ENCODE peak calls at places on chromosomes 1 and 21, in four cellular contexts. O is activated CD8-positive, alpha-beta memory T cell treated with anti-CD3 and anti-CD28 coated beads, Interleukin-2, amount 10 ng/mL, durations not matched to agents 7 days and 5 days; U is NCI-H748 treated with DMSO at 0.1 percent for 48 hours; D is head of caudate nucleus. F is an unnamed sample.

GRCh38 chr1:77756052-77756754 is 3.4 kb downstream of the USP33 start:
- DNase-seq in O (no peak), U (no peak), D (no peak), F (no peak)

GRCh38 chr1:202122639-202123335 is at the start of gene GPR37L1:
- DNase-seq in O (no peak), U (no peak), D (peak; percentile 95), F (peak; percentile 79)

GRCh38 chr1:226738421-226738994 is 574 bp downstream of the ITPKB start:
- DNase-seq in O (peak; percentile 63), U (no peak), D (peak; percentile 75), F (peak; percentile 50)

GRCh38 chr1:1302006-1302430 is 5.7 kb downstream of the ACAP3 start:
- DNase-seq in O (no peak), U (no peak), D (no peak), F (no peak)

GRCh38 chr1:10768552-10768951 is 27.9 kb downstream of the CASZ1 start:
- DNase-seq in O (no peak), U (no peak), D (no peak), F (no peak)

GRCh38 chr1:94044290-94044790 is 76.6 kb downstream of the ABCA4 start:
- DNase-seq in O (no peak), U (no peak), D (peak; percentile 49), F (peak; percentile 81)

GRCh38 chr1:32345289-32345827 is 9.3 kb upstream of the MARCKSL1 start:
- DNase-seq in O (no peak), U (no peak), D (no peak), F (peak; percentile 28)

GRCh38 chr1:10779201-10779600 is 17.2 kb downstream of the CASZ1 start:
- DNase-seq in O (no peak), U (no peak), D (peak; percentile 79), F (peak; percentile 90)

GRCh38 chr1:119874186-119874585 is 22.1 kb downstream of the ADAM30 start:
- DNase-seq in O (no peak), U (no peak), D (no peak), F (no peak)

GRCh38 chr1:86714159-86714558 is 9.8 kb downstream of the SH3GLB1 start:
- DNase-seq in O (no peak), U (no peak), D (no peak), F (no peak)

GRCh38 chr1:240237305-240237721 is 145.6 kb downstream of the FMN2 start:
- DNase-seq in O (no peak), U (no peak), D (no peak), F (no peak)

GRCh38 chr1:5475572-5475971 is 516.7 kb downstream of the NPHP4 start:
- DNase-seq in O (no peak), U (no peak), D (no peak), F (no peak)

GRCh38 chr21:17461582-17461981 is 51.3 kb upstream of the CXADR start:
- DNase-seq in O (no peak), U (no peak), D (no peak), F (peak; percentile 7)

GRCh38 chr1:157367870-157368269 is 184.4 kb downstream of the FCRL5 start:
- DNase-seq in O (no peak), U (no peak), D (no peak), F (no peak)

GRCh38 chr1:162283657-162284056 is 93.0 kb downstream of the SPATA46 start:
- DNase-seq in O (no peak), U (no peak), D (no peak), F (no peak)

GRCh38 chr1:219317762-219318353 is 144.2 kb downstream of the LYPLAL1 start:
- DNase-seq in O (no peak), U (no peak), D (no peak), F (peak; percentile 31)

GRCh38 chr1:19799877-19800804 is at the start of gene TMCO4:
- DNase-seq in O (peak; percentile 68), U (no peak), D (peak; percentile 49), F (peak; percentile 49)

GRCh38 chr1:43134068-43134467 is 38.0 kb downstream of the EBNA1BP2 start:
- DNase-seq in O (no peak), U (no peak), D (no peak), F (no peak)

GRCh38 chr1:159594581-159594980 is 7.0 kb downstream of the APCS start:
- DNase-seq in O (no peak), U (no peak), D (no peak), F (no peak)

GRCh38 chr1:15489052-15489736 is 13.3 kb downstream of the CELA2B start:
- DNase-seq in O (no peak), U (no peak), D (peak; percentile 63), F (no peak)

GRCh38 chr21:46560568-46561447 is 44.1 kb downstream of the S100B start:
- DNase-seq in O (peak; percentile 39), U (no peak), D (no peak), F (no peak)

F was measured in Calu3.